ENCODE peak calls at places on chromosomes 2 and 18, in five cellular contexts. J is K562, T is NB4, H is H54, V is tibial nerve. I is an unnamed sample.

GRCh38 chr2:139225961-139226360 is 445.8 kb upstream of the NXPH2 start:
- DNase-seq in J (no peak), T (no peak), H (no peak), V (no peak), I (no peak)

GRCh38 chr2:69601179-69601612 is 42.3 kb downstream of the AAK1 start:
- DNase-seq in J (peak; percentile 87), T (peak; percentile 31), H (peak; percentile 52), V (no peak), I (peak; percentile 95)

GRCh38 chr2:171244970-171245782 is 84.5 kb upstream of the TLK1 start:
- DNase-seq in J (peak; percentile 66), T (peak; percentile 32), H (no peak), V (no peak), I (peak; percentile 78)

GRCh38 chr18:66707473-66707872 is 103.6 kb upstream of the CDH19 start:
- DNase-seq in J (no peak), T (no peak), H (no peak), V (no peak), I (no peak)

GRCh38 chr2:46008082-46008870 is 288.9 kb upstream of the EPAS1 start:
- DNase-seq in J (no peak), T (no peak), H (no peak), V (no peak), I (no peak)

GRCh38 chr2:178392215-178392614 is 58.8 kb downstream of the PRKRA start:
- DNase-seq in J (no peak), T (no peak), H (no peak), V (no peak), I (no peak)

GRCh38 chr2:205002390-205002789 is 457.1 kb downstream of the PARD3B start:
- DNase-seq in J (no peak), T (no peak), H (no peak), V (no peak), I (no peak)

GRCh38 chr2:120490091-120490798 is 144.3 kb downstream of the INHBB start:
- DNase-seq in J (no peak), T (no peak), H (no peak), V (no peak), I (no peak)

GRCh38 chr2:129730979-129731378 is 248.5 kb upstream of the RAB6C start:
- DNase-seq in J (no peak), T (no peak), H (no peak), V (no peak), I (no peak)

GRCh38 chr2:44528595-44528994 is 166.8 kb downstream of the CAMKMT start:
- DNase-seq in J (no peak), T (no peak), H (no peak), V (no peak), I (no peak)

DNA sequence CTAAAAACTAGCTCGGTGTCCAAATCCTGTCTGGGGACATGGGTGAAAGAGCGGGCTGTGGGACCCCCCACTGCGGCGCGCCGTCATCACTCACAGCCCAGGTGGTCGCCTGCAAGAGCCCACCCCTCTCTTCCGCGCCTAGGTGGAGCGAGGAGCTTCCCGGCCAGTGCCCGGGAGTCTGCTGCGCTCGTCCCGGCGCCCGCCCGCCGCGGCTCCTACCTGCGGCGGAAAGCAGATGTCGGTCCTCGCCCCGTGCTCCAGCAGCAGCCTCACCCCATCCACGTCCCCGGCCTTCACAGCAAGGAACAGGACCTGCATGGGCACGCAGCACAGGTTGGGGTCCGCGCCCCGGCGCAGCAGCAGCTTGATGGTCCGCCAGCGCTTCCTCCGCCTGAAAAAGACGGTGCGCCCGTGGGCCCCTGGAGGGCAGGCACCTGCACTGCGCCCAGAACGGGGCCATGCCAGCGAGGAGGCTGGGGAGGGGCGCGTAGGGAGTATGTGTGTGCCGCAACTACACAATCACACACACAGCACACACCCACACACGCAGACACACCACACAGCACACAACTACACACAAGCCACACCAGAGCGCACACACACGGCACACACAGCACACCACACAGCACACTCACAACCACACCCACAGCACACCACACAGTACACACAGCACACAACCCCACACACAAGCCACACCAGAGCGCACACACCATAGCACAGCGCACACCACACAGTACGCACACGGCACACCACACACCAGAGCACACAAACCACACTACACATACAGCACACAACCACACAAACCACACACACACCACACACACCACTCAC is 37.4 kb downstream of the ANKMY1 start:
- DNase-seq in J (no peak), T (no peak), H (no peak), V (no peak), I (no peak)
- TF ChIP-seq POLR2A in J (no peak), T (no peak), H (no peak), V (no peak), I (no peak)

GRCh38 chr2:189660803-189661147 is 484 bp upstream of the ASNSD1 start:
- DNase-seq in J (no peak), T (no peak), H (no peak), V (no peak), I (no peak)
- TF ChIP-seq POLR2A in J (no peak), T (no peak), H (no peak), V (no peak), I (no peak)

DNA sequence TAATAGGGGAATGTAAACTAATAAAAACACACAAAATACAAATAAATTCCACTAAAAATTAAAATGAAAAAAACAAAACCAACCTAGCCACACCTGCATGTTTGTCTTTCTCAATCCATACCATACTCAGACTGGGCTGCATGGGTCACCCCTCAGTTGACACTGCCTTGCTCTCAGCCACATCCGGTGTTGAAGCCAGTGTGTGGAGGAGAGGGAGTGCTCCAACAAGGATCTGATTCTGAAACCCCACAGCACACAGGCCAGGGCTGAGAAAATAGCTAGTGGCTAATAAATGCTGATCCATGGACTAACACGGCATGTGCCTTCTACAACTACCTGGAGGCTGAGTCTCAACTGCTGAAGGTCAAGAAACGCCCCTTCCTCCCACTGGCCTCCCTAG is 13.7 kb downstream of the RND3 start:
- DNase-seq in J (no peak), T (no peak), H (no peak), V (no peak), I (no peak)
- TF ChIP-seq POLR2A in J (no peak), T (no peak), H (no peak), V (no peak), I (no peak)

DNA sequence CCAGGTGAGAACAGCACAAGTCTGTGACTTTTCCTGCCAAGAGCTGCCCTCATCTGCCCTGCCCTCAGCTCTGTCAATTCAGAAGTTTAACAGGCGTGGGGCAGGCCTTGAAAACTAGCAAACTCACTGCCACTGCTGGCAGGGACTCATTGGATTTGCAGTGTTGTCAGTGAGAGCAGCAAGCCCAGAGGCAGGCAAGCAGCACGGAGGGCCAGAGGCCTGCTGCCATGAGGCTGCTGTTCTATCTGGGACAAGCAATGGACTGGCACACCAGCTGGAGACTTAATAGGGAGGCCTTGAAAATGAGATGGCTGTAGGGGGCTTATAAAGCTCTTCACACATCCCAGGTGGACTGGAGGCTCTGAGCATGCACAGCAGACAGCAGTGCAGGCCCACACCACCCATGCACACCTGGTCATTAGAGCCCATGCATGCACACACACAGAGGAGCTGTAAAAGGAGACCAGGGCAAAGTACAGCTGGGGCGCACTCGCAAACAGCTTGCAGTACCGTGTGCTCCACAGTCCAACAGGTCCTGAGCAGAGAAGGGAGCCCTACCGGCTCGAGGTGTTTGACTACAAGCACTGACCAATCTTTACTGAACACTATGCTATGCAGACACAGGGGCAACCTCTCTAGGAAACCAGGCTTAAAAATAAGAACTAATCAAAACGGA is 28.7 kb downstream of the MGAT4A start:
- DNase-seq in J (no peak), T (no peak), H (no peak), V (no peak), I (no peak)
- TF ChIP-seq POLR2A in J (no peak), T (no peak), H (no peak), V (no peak), I (no peak)

DNA sequence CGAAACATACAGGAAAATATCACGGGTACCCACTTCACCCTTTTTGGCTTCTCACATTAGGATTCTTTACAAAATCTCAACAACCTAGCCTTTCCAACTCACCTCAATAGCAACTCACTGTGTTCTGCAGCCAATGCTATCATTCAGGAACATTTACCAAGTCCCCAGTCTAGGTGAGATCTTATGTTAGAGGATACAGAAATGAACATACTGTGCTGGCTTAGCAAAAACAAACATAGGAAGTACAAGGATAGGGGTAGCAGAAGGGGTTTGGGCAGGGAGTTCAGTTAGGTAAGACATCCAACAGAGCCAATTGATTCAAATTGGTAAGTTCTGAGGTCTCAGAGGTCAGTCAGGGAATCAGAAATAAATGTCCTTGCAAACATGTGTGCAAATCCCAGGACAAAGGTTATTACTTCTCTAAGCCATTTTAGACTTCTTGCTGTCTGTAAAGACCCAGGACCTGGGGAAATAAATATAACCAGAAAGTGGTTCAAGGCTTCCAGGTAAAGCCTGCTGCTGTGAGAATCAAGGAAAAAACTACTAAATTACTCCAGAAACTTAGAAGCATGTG is 556.3 kb upstream of the CHAC2 start:
- DNase-seq in J (no peak), T (no peak), H (no peak), V (no peak), I (no peak)
- TF ChIP-seq POLR2A in J (no peak), T (no peak), H (no peak), V (no peak), I (no peak)

GRCh38 chr18:79899609-79900435 is 51.6 kb downstream of the SLC66A2 start:
- DNase-seq in J (no peak), T (no peak), H (no peak), V (no peak), I (no peak)

GRCh38 chr18:79900610-79901570 is 50.6 kb downstream of the SLC66A2 start:
- DNase-seq in J (no peak), T (no peak), H (no peak), V (no peak), I (no peak)

GRCh38 chr18:79898952-79899608 is 52.4 kb downstream of the SLC66A2 start:
- DNase-seq in J (no peak), T (no peak), H (no peak), V (no peak), I (peak; percentile 30)

GRCh38 chr18:79896746-79897145 is 54.7 kb downstream of the SLC66A2 start:
- DNase-seq in J (no peak), T (peak; percentile 20), H (no peak), V (no peak), I (peak; percentile 52)

GRCh38 chr18:79897940-79898625 is 53.4 kb downstream of the SLC66A2 start:
- DNase-seq in J (no peak), T (no peak), H (no peak), V (no peak), I (no peak)
- TF ChIP-seq POLR2A in J (no peak), T (no peak), H (no peak), V (no peak), I (no peak)

GRCh38 chr2:219642465-219643083 is 15.1 kb downstream of the SLC4A3 start:
- DNase-seq in J (peak; percentile 95), T (peak; percentile 98), H (peak; percentile 93), V (peak; percentile 97), I (peak; percentile 92)
- TF ChIP-seq POLR2A in J (no peak), T (peak; percentile 24), H (no peak), V (no peak), I (no peak)

GRCh38 chr18:10525563-10526210 is at the start of gene NAPG:
- DNase-seq in J (peak; percentile 97), T (peak; percentile 94), H (peak; percentile 93), V (peak; percentile 70), I (peak; percentile 98)
- TF ChIP-seq POLR2A in J (peak; percentile 84), T (peak; percentile 30), H (peak; percentile 63), V (peak; percentile 40), I (peak; percentile 69)

GRCh38 chr2:85314884-85315242 is 12.9 kb downstream of the TGOLN2 start:
- DNase-seq in J (no peak), T (no peak), H (no peak), V (no peak), I (peak; percentile 22)
- TF ChIP-seq POLR2A in J (no peak), T (no peak), H (no peak), V (no peak), I (no peak)

I was measured in erythroblast.